ENCODE peak calls at places on chromosomes 3 and 15, in eight cellular contexts. O is mesendoderm; N is PC-3; V is bronchial epithelial cell; Z is mesenchymal stem cell; Y is stimulated activated CD4-positive, alpha-beta T cell treated with anti-CD3 and anti-CD28 coated beads, Interleukin-4, amount 100 ng/mL, for 48 hours; D is SW480; J is kidney epithelial cell. K is an unnamed sample.

GRCh38 chr3:189766416-189766815 is 135.2 kb downstream of the TP63 start:
- DNase-seq in O (peak; percentile 74), N (peak; percentile 76), V (peak; percentile 61), Z (peak; percentile 13), Y (no peak), D (no peak), J (no peak), K (no peak)

GRCh38 chr15:62020576-62021160 is 39.6 kb downstream of the VPS13C start:
- DNase-seq in O (no peak), N (peak; percentile 30), V (peak; percentile 70), Z (no peak), Y (no peak), D (no peak), J (no peak), K (no peak)

GRCh38 chr15:63381301-63382192 is at the start of gene CA12:
- DNase-seq in O (peak; percentile 63), N (peak; percentile 55), V (peak; percentile 67), Z (peak; percentile 47), Y (no peak), D (peak; percentile 8), J (no peak), K (no peak)

GRCh38 chr3:158782283-158782682 is 19.6 kb upstream of the MFSD1 start:
- DNase-seq in O (no peak), N (no peak), V (no peak), Z (no peak), Y (no peak), D (no peak), J (no peak), K (no peak)

GRCh38 chr15:67957435-67958139 is 96.5 kb upstream of the PIAS1 start:
- DNase-seq in O (no peak), N (no peak), V (no peak), Z (no peak), Y (no peak), D (no peak), J (no peak), K (no peak)

GRCh38 chr3:181066688-181067087 is 77.2 kb upstream of the DNAJC19 start:
- DNase-seq in O (no peak), N (no peak), V (no peak), Z (no peak), Y (no peak), D (no peak), J (no peak), K (no peak)

GRCh38 chr3:12194209-12194608 is 35.5 kb upstream of the TIMP4 start:
- DNase-seq in O (no peak), N (peak; percentile 88), V (peak; percentile 92), Z (peak; percentile 91), Y (no peak), D (peak; percentile 79), J (peak; percentile 68), K (peak; percentile 89)

GRCh38 chr3:172315401-172316091 is 132.7 kb downstream of the GHSR start:
- DNase-seq in O (peak; percentile 54), N (peak; percentile 71), V (peak; percentile 56), Z (peak; percentile 95), Y (no peak), D (peak; percentile 49), J (no peak), K (no peak)

GRCh38 chr3:58049143-58049785 is 41.0 kb downstream of the FLNB start:
- DNase-seq in O (peak; percentile 100), N (peak; percentile 99), V (peak; percentile 99), Z (peak; percentile 91), Y (no peak), D (peak; percentile 97), J (peak; percentile 97), K (peak; percentile 95)

GRCh38 chr15:92809880-92810361 is 90.2 kb upstream of the CHD2 start:
- DNase-seq in O (peak; percentile 62), N (peak; percentile 32), V (no peak), Z (peak; percentile 74), Y (no peak), D (peak; percentile 64), J (no peak), K (no peak)

GRCh38 chr3:16511561-16512434 is 1.7 kb downstream of the RFTN1 start:
- DNase-seq in O (peak; percentile 31), N (no peak), V (peak; percentile 59), Z (peak; percentile 95), Y (peak; percentile 78), D (no peak), J (no peak), K (peak; percentile 55)

GRCh38 chr3:160941885-160942494 is 163.2 kb downstream of the B3GALNT1 start:
- DNase-seq in O (peak; percentile 66), N (peak; percentile 90), V (peak; percentile 68), Z (peak; percentile 79), Y (peak; percentile 49), D (peak; percentile 72), J (peak; percentile 16), K (no peak)

GRCh38 chr3:177777699-177778098 is 580.4 kb upstream of the TBL1XR1 start:
- DNase-seq in O (peak; percentile 77), N (peak; percentile 67), V (peak; percentile 70), Z (peak; percentile 48), Y (peak; percentile 34), D (peak; percentile 75), J (no peak), K (no peak)

GRCh38 chr15:56984681-56985515 is 66.5 kb downstream of the TCF12 start:
- DNase-seq in O (no peak), N (peak; percentile 50), V (peak; percentile 35), Z (no peak), Y (no peak), D (no peak), J (no peak), K (no peak)

K was measured in retinal pigment epithelial cell.